ENCODE peak calls at places on chromosome 5, in four cellular contexts. P is H1; M is psoas muscle; J is CD8-positive, alpha-beta T cell. K is an unnamed sample.

GRCh38 chr5:14901462-14902051 is 30.0 kb upstream of the ANKH start:
- DNase-seq in M (no peak), J (no peak), P (no peak), K (no peak)

GRCh38 chr5:173248481-173248880 is 13.5 kb upstream of the NKX2-5 start:
- DNase-seq in J (no peak), M (no peak), P (no peak), K (no peak)

GRCh38 chr5:158484968-158485367 is 614.7 kb downstream of the EBF1 start:
- DNase-seq in P (no peak), J (no peak), M (no peak), K (no peak)

GRCh38 chr5:6080436-6080835 is 297.9 kb downstream of the MED10 start:
- DNase-seq in M (no peak), J (no peak), P (no peak), K (no peak)

GRCh38 chr5:160444407-160444806 is 22.8 kb downstream of the PTTG1 start:
- DNase-seq in M (no peak), J (no peak), P (no peak), K (no peak)

GRCh38 chr5:10469253-10470030 is 27.8 kb downstream of the ROPN1L start:
- DNase-seq in M (no peak), J (no peak), P (no peak), K (no peak)

GRCh38 chr5:107669543-107670027 is 1.2 kb downstream of the EFNA5 start:
- DNase-seq in J (no peak), P (no peak), M (peak; percentile 35), K (no peak)

GRCh38 chr5:124745367-124746251 is 830 bp downstream of the ZNF608 start:
- DNase-seq in M (no peak), J (no peak), P (no peak), K (no peak)

GRCh38 chr5:119074419-119074818 is 3.5 kb downstream of the DMXL1 start:
- DNase-seq in P (no peak), M (no peak), J (no peak), K (no peak)

GRCh38 chr5:113039229-113039628 is 62.6 kb downstream of the DCP2 start:
- DNase-seq in M (no peak), J (no peak), P (no peak), K (no peak)

GRCh38 chr5:115214541-115214940 is 44.8 kb upstream of the TRIM36 start:
- DNase-seq in M (no peak), J (no peak), P (no peak), K (no peak)

GRCh38 chr5:135012951-135013391 is 21.1 kb downstream of the PITX1 start:
- DNase-seq in J (no peak), P (no peak), M (no peak), K (no peak)

GRCh38 chr5:107331882-107332281 is 338.9 kb downstream of the EFNA5 start:
- DNase-seq in P (no peak), M (no peak), J (no peak), K (no peak)

GRCh38 chr5:145752534-145752933 is 82.6 kb downstream of the PRELID2 start:
- DNase-seq in J (no peak), P (no peak), M (no peak), K (no peak)

GRCh38 chr5:149804478-149805450 is 74.7 kb downstream of the PPARGC1B start:
- DNase-seq in J (no peak), P (no peak), M (no peak), K (no peak)
- H3K27ac ChIP-seq in J (no peak overlapping the region), P (no peak overlapping the region), M (peak overlapping the region; percentile 99), K (no peak overlapping the region)

GRCh38 chr5:147474140-147474539 is 35.7 kb downstream of the DPYSL3 start:
- DNase-seq in P (no peak), J (no peak), M (no peak), K (no peak)

GRCh38 chr5:147467973-147468508 is 41.8 kb downstream of the DPYSL3 start:
- DNase-seq in M (no peak), J (no peak), P (no peak), K (no peak)

DNA sequence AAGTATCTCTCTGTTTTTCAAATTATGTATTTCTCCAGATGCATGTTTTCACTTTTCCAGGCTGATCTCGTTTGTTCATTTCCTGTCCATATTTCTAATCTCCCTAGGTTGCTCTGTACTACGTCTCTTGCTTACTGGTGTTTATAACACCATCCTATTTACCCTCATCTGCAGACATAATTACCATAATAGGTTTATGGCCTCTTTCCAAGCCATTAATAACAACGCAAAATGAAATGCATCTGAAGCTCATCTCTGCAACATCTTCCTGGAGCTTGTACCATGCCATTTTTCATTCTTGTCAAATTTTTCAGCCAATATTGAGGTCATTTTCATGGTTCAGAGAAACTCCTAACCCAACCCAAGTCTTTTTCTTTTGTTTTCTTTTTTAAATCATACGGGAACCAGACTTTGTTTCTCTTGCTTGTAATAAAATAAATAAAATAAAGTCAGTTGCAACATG is 37.2 kb downstream of the DPYSL3 start:
- DNase-seq in J (no peak), P (no peak), M (no peak), K (no peak)
- H3K4me3 ChIP-seq in J (no peak overlapping the region), P (no peak overlapping the region), M (no peak overlapping the region), K (no peak overlapping the region)

GRCh38 chr5:55232194-55232984 is 1.0 kb downstream of the CCNO start:
- DNase-seq in M (no peak), P (no peak), J (no peak), K (peak; percentile 9)
- H3K27me3 ChIP-seq in M (peaks cover 100% of the 10 kb centered on the region), P (peaks cover 64% of the 10 kb centered on the region), J (peaks cover 69% of the 10 kb centered on the region), K (peaks cover 64% of the 10 kb centered on the region)

GRCh38 chr5:122435738-122436137 is 123.7 kb downstream of the SNCAIP start:
- DNase-seq in J (no peak), P (no peak), M (no peak), K (no peak)
- H3K27ac ChIP-seq in J (no peak overlapping the region), P (no peak overlapping the region), M (no peak overlapping the region), K (no peak overlapping the region)

GRCh38 chr5:136080113-136080482 is 51.3 kb downstream of the TGFBI start:
- DNase-seq in J (no peak), P (no peak), M (no peak), K (no peak)
- H3K4me3 ChIP-seq in J (peak overlapping the region; percentile 39), P (peak overlapping the region; percentile 67), M (peak overlapping the region; percentile 31), K (peak overlapping the region; percentile 20)

DNA sequence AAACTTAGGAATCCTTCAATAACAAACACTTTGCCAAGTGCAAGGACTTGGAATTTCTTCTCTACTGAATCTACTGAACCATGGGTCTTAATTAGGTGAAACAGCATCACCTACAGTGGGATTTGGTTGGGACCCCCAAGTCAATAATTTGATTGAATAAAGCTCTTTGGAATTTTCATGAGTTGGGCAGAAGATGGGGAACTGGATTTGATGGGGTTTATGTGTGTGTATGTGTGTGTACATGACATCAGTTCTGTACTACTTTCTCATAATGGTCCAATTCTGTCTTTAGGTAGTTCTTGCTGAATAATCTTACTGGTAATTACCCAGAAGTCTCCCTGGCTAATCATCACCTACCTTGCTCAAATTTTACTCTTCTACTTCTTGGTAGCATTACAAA is 198.4 kb upstream of the TBCA start:
- DNase-seq in P (no peak), J (no peak), M (no peak), K (no peak)
- H3K27me3 ChIP-seq in P (peaks cover 35% of the 10 kb centered on the region), J (peaks cover 15% of the 10 kb centered on the region), M (peaks cover 33% of the 10 kb centered on the region), K (peaks cover 6% of the 10 kb centered on the region)

K was measured in CD4-positive, alpha-beta memory T cell.